ENCODE peak calls at places on chromosomes 11 and 22, in eight cellular contexts. A is skeletal muscle cell; M is HepG2; E is astrocyte of the spinal cord; K is mucosa of descending colon; X is right cardiac atrium; H is foreskin fibroblast; Y is CD8-positive, alpha-beta T cell. V is an unnamed sample.

GRCh38 chr22:35892192-35892591 is 136.4 kb downstream of the RBFOX2 start:
- DNase-seq in A (no peak), X (no peak), E (peak; percentile 71), H (peak; percentile 67), M (no peak), Y (no peak), K (no peak), V (no peak)

GRCh38 chr11:77065878-77066228 is 918 bp upstream of the CAPN5 start:
- DNase-seq in H (peak; percentile 60), Y (no peak), X (peak; percentile 71), K (peak; percentile 75), A (no peak), M (no peak), E (peak; percentile 19), V (peak; percentile 68)

GRCh38 chr11:107397357-107397756 is 60.3 kb downstream of the CWF19L2 start:
- DNase-seq in H (no peak), E (no peak), K (no peak), A (no peak), X (no peak), Y (no peak), M (no peak), V (peak; percentile 40)

GRCh38 chr11:123082977-123083376 is 21.0 kb upstream of the HSPA8 start:
- DNase-seq in K (no peak), Y (no peak), H (no peak), M (no peak), A (no peak), X (no peak), E (peak; percentile 13), V (no peak)

GRCh38 chr22:20084547-20085413 is 4.7 kb downstream of the DGCR8 start:
- DNase-seq in M (peak; percentile 50), Y (no peak), E (no peak), H (no peak), X (no peak), K (peak; percentile 34), A (no peak), V (peak; percentile 47)

GRCh38 chr22:38335077-38335476 is 17.8 kb upstream of the CSNK1E start:
- DNase-seq in Y (no peak), X (no peak), H (peak; percentile 21), E (no peak), M (no peak), K (no peak), A (no peak), V (no peak)

GRCh38 chr11:134468796-134469195 is 56.8 kb upstream of the B3GAT1 start:
- DNase-seq in M (no peak), K (no peak), E (no peak), A (no peak), H (no peak), X (no peak), Y (no peak), V (no peak)

GRCh38 chr22:42357221-42357620 is 75.0 kb downstream of the NFAM1 start:
- DNase-seq in X (no peak), H (no peak), Y (no peak), K (no peak), A (no peak), M (no peak), E (no peak), V (no peak)

GRCh38 chr11:579830-580601 is 3.7 kb downstream of the PHRF1 start:
- DNase-seq in K (no peak), H (no peak), X (no peak), A (no peak), M (peak; percentile 78), E (peak; percentile 35), Y (no peak), V (peak; percentile 76)

GRCh38 chr22:19361501-19362103 is 69.9 kb downstream of the HIRA start:
- DNase-seq in E (no peak), Y (no peak), A (no peak), K (no peak), H (no peak), X (no peak), M (no peak), V (no peak)

GRCh38 chr11:62179995-62180394 is 10.0 kb upstream of the SCGB1D1 start:
- DNase-seq in Y (no peak), E (no peak), M (no peak), X (no peak), A (no peak), H (no peak), K (no peak), V (no peak)

GRCh38 chr11:69260622-69261021 is 33.3 kb upstream of the MYEOV start:
- DNase-seq in K (no peak), H (no peak), E (no peak), A (no peak), Y (no peak), X (no peak), M (no peak), V (no peak)

GRCh38 chr22:50134481-50134880 is 36.0 kb upstream of the PANX2 start:
- DNase-seq in H (no peak), A (no peak), M (no peak), Y (no peak), E (no peak), K (no peak), X (peak; percentile 10), V (no peak)

GRCh38 chr11:8368194-8368593 is 104.5 kb upstream of the LMO1 start:
- DNase-seq in H (no peak), M (no peak), E (no peak), A (no peak), K (no peak), Y (no peak), X (no peak), V (no peak)

GRCh38 chr22:32531955-32532818 is 57.6 kb downstream of the FBXO7 start:
- DNase-seq in M (peak; percentile 87), A (peak; percentile 63), X (peak; percentile 96), H (peak; percentile 94), K (peak; percentile 72), E (peak; percentile 77), Y (no peak), V (peak; percentile 56)

GRCh38 chr11:113971506-113972195 is 3.3 kb upstream of the HTR3A start:
- DNase-seq in A (no peak), M (no peak), H (no peak), K (no peak), Y (no peak), E (no peak), X (no peak), V (no peak)

GRCh38 chr11:2898366-2899079 is 12.9 kb upstream of the CDKN1C start:
- DNase-seq in H (peak; percentile 92), A (peak; percentile 58), M (peak; percentile 17), K (peak; percentile 85), E (peak; percentile 88), Y (peak; percentile 54), X (peak; percentile 72), V (peak; percentile 46)

GRCh38 chr11:91660036-91660435 is 564.6 kb upstream of the FAT3 start:
- DNase-seq in X (no peak), H (no peak), Y (no peak), A (no peak), M (no peak), E (no peak), K (no peak), V (no peak)

GRCh38 chr11:134751161-134751560 is 339.1 kb upstream of the B3GAT1 start:
- DNase-seq in X (no peak), H (no peak), Y (no peak), M (no peak), K (no peak), E (no peak), A (no peak), V (no peak)

GRCh38 chr11:102518296-102519094 is 12.1 kb downstream of the MMP7 start:
- DNase-seq in X (no peak), Y (no peak), K (no peak), H (no peak), E (no peak), M (no peak), A (no peak), V (no peak)
- H3K4me3 ChIP-seq in X (no peak overlapping the region), Y (no peak overlapping the region), K (no peak overlapping the region), H (no peak overlapping the region), E (no peak overlapping the region), M (no peak overlapping the region), A (no peak overlapping the region), V (no peak overlapping the region)

GRCh38 chr11:86476109-86476861 is 101.6 kb downstream of the CCDC81 start:
- DNase-seq in H (no peak), K (no peak), Y (no peak), A (no peak), M (peak; percentile 89), E (peak; percentile 63), X (no peak), V (peak; percentile 61)
- H3K4me3 ChIP-seq in H (no peak overlapping the region), K (no peak overlapping the region), Y (no peak overlapping the region), A (no peak overlapping the region), M (peak overlapping the region; percentile 15), E (no peak overlapping the region), X (no peak overlapping the region), V (no peak overlapping the region)

DNA sequence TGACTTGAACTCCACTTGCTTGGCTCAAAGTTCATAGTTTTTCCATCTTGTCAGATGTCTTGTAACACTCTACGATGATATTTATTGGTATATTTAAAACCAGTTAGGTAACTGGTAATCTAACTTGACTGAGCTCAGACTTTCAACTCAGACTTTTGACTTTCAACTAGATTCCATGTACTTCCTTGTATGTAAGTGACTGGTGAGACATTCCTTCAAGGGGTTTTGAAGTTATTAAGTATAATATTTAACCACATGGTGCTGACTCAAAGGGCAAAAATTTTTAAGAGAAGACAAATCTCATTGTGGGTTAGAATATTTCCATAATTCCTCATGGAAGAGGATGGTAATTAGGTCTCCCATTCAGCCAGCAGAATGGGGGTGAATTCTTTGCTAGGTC is 631.3 kb upstream of the ANO5 start:
- DNase-seq in A (no peak), Y (no peak), M (no peak), X (no peak), H (no peak), K (no peak), E (no peak), V (peak; percentile 26)
- H3K4me3 ChIP-seq in A (no peak overlapping the region), Y (no peak overlapping the region), M (no peak overlapping the region), X (no peak overlapping the region), H (no peak overlapping the region), K (no peak overlapping the region), E (no peak overlapping the region), V (no peak overlapping the region)

GRCh38 chr11:5267033-5267563 is 2.6 kb downstream of the HBE1 start:
- DNase-seq in H (no peak), K (no peak), Y (no peak), X (no peak), A (no peak), M (no peak), E (no peak), V (no peak)

GRCh38 chr11:5265832-5266231 is 3.9 kb downstream of the HBE1 start:
- DNase-seq in M (no peak), X (no peak), A (no peak), H (no peak), K (no peak), Y (no peak), E (no peak), V (no peak)

GRCh38 chr11:5272395-5273017 is 2.8 kb upstream of the HBE1 start:
- DNase-seq in X (no peak), Y (no peak), A (no peak), H (no peak), K (no peak), E (no peak), M (no peak), V (no peak)

GRCh38 chr11:5269715-5270147 is at the start of gene HBE1:
- DNase-seq in M (no peak), Y (no peak), K (no peak), H (no peak), X (no peak), A (no peak), E (no peak), V (no peak)

DNA sequence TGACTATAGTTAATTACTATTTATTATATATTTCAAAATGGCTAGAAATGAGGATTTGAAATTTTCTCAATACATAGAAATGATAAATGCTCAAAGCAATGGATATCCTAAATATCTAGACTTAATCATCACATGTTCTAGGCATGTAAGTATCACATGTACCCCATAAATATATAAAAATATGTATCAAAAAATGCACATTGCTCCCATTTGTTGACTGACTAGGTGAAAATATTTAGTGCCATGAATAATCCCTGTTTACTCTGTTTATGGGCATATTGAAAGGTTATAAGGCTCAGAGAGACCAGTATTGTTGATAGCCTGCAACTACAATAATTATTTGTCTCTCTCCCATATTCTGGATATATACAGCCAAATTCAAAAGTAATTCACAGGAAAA is 3.1 kb downstream of the HBE1 start:
- DNase-seq in A (no peak), K (no peak), M (no peak), H (no peak), E (no peak), X (no peak), Y (no peak), V (no peak)
- H3K4me3 ChIP-seq in A (no peak overlapping the region), K (no peak overlapping the region), M (no peak overlapping the region), H (no peak overlapping the region), E (no peak overlapping the region), X (no peak overlapping the region), Y (no peak overlapping the region), V (no peak overlapping the region)